ENCODE peak calls at places on chromosome 5, in nine cellular contexts. P is Peyer's patch, V is CD14-positive monocyte, O is gastrocnemius medialis, R is AG04450, H is HepG2, M is fibroblast of the aortic adventitia, X is cardiac fibroblast, B is ascending aorta. U is an unnamed sample.

GRCh38 chr5:1014781-1015221 is 6.2 kb downstream of the NKD2 start:
- DNase-seq in X (no peak), O (no peak), M (no peak), B (no peak), V (no peak), H (no peak), R (no peak), P (no peak), U (no peak)

GRCh38 chr5:41432481-41433253 is 77.7 kb downstream of the PLCXD3 start:
- DNase-seq in M (no peak), P (no peak), X (no peak), V (no peak), R (no peak), H (no peak), B (no peak), O (no peak), U (no peak)

GRCh38 chr5:161278739-161279660 is 267.5 kb downstream of the GABRB2 start:
- DNase-seq in O (no peak), X (no peak), R (no peak), M (no peak), B (no peak), H (no peak), V (no peak), P (no peak), U (no peak)

GRCh38 chr5:143932584-143932983 is 120.6 kb downstream of the HMHB1 start:
- DNase-seq in R (no peak), V (no peak), H (no peak), X (peak; percentile 61), B (no peak), M (no peak), O (no peak), P (no peak), U (no peak)

GRCh38 chr5:131096774-131097695 is 68.0 kb downstream of the HINT1 start:
- DNase-seq in B (no peak), V (no peak), P (no peak), R (no peak), X (no peak), O (no peak), M (no peak), H (no peak), U (no peak)

GRCh38 chr5:35246411-35246810 is 16.1 kb upstream of the PRLR start:
- DNase-seq in V (no peak), P (no peak), H (peak; percentile 35), M (no peak), B (no peak), O (no peak), R (no peak), X (no peak), U (no peak)

GRCh38 chr5:130678637-130679036 is 486.4 kb downstream of the HINT1 start:
- DNase-seq in P (no peak), H (no peak), V (no peak), O (no peak), M (no peak), B (no peak), X (no peak), R (no peak), U (no peak)

GRCh38 chr5:143957455-143957854 is 145.5 kb downstream of the HMHB1 start:
- DNase-seq in X (peak; percentile 7), P (no peak), H (no peak), B (no peak), R (no peak), M (no peak), O (no peak), V (no peak), U (no peak)

GRCh38 chr5:172775326-172776234 is 4.6 kb upstream of the DUSP1 start:
- DNase-seq in B (peak; percentile 77), P (no peak), R (no peak), V (peak; percentile 98), X (peak; percentile 99), H (peak; percentile 95), M (peak; percentile 92), O (peak; percentile 96), U (no peak)

GRCh38 chr5:84830265-84830664 is 445.6 kb upstream of the EDIL3 start:
- DNase-seq in X (no peak), O (no peak), M (no peak), P (no peak), R (no peak), H (no peak), V (no peak), B (no peak), U (no peak)

GRCh38 chr5:159971931-159972461 is 36.9 kb upstream of the TTC1 start:
- DNase-seq in R (no peak), O (no peak), B (no peak), V (no peak), X (peak; percentile 6), H (no peak), M (no peak), P (no peak), U (peak; percentile 50)

GRCh38 chr5:66307647-66308257 is 163.7 kb downstream of the SREK1 start:
- DNase-seq in H (peak; percentile 61), R (peak; percentile 20), V (no peak), O (no peak), B (no peak), P (no peak), M (peak; percentile 87), X (peak; percentile 86), U (no peak)

GRCh38 chr5:170330568-170331054 is 33.0 kb upstream of the LCP2 start:
- DNase-seq in B (no peak), O (no peak), R (no peak), P (no peak), V (no peak), X (no peak), M (no peak), H (no peak), U (no peak)

GRCh38 chr5:98847054-98847453 is 73.6 kb downstream of the RGMB start:
- DNase-seq in R (no peak), V (no peak), B (no peak), H (no peak), O (no peak), P (no peak), M (no peak), X (no peak), U (no peak)

GRCh38 chr5:44952376-44952775 is 143.6 kb downstream of the MRPS30 start:
- DNase-seq in B (no peak), V (no peak), M (peak; percentile 10), P (no peak), H (peak; percentile 18), O (no peak), R (no peak), X (peak; percentile 49), U (no peak)

DNA sequence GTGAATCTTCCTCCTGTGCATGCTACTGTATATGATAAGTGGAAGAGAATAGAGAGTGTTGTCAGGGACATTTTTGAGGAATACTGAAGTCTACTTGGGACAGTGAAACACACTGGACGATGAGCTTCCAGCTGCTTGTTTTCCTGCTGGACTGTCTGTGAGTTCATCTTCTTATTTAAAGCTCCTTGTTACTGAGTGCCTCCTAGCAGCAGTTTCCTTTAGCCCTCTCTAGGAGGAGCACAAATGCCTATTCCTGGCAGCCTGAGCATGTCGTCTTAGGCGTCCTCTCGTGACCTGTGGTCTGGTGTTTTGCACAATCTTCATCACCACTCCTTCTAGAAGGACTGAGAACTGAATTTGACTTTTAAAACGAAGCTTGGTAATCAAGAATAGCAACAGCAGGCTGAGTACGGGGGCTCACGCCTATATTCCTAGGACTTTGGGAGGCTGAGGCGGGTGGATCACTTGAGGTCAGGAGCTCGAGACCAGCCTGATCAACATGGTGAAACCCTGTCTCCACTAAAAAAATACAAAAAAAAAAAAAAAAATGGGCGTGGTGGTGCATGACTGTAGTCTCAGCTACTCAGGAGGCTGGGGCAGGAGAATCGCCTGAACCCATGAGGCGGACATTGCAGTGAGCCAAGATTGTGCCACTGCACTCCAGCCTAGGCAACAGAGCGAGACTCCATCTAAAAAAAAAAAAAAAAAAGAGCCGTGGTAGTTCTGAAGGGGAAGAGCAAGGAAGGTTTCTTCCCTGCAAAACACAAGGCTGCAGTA is 44.0 kb downstream of the ANKRD33B start:
- DNase-seq in O (peak; percentile 83), M (peak; percentile 73), V (peak; percentile 81), R (no peak), X (peak; percentile 82), H (no peak), B (no peak), P (no peak), U (no peak)
- TF ChIP-seq CTCF in O (no peak), M (peak; percentile 29), V (peak; percentile 43), R (peak; percentile 37), X (peak; percentile 47), H (no peak), B (no peak), P (no peak), U (no peak)

GRCh38 chr5:54066433-54066832 is 243.9 kb downstream of the ARL15 start:
- DNase-seq in X (no peak), H (no peak), P (no peak), V (no peak), M (no peak), O (no peak), R (no peak), B (no peak), U (no peak)
- TF ChIP-seq CTCF in X (no peak), H (peak; percentile 32), P (no peak), V (no peak), M (no peak), O (no peak), R (no peak), B (no peak), U (no peak)

DNA sequence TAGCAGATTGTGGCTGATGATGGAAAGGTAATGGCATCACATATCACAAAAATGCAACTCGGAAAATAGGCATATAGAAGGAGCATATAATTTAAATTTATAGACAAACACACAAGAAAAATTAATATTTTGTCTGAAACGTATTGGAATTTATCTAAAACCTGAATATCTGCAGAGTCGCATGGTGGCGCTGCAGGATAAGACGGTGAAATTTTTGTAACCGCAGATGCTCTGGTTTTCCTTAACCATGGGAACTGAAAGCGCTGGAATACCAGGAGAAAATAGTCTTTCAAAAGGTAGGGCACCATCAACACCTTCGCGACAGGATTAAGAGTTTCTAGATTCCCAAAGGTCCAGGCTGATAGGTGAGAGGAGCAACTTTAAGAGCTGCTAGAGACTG is 11.0 kb downstream of the PCDHB14 start:
- DNase-seq in V (no peak), X (peak; percentile 21), M (peak; percentile 12), B (no peak), R (no peak), O (no peak), P (no peak), H (peak; percentile 4), U (no peak)
- TF ChIP-seq CTCF in V (no peak), X (peak; percentile 13), M (peak; percentile 15), B (no peak), R (no peak), O (no peak), P (peak; percentile 5), H (peak; percentile 54), U (no peak)

DNA sequence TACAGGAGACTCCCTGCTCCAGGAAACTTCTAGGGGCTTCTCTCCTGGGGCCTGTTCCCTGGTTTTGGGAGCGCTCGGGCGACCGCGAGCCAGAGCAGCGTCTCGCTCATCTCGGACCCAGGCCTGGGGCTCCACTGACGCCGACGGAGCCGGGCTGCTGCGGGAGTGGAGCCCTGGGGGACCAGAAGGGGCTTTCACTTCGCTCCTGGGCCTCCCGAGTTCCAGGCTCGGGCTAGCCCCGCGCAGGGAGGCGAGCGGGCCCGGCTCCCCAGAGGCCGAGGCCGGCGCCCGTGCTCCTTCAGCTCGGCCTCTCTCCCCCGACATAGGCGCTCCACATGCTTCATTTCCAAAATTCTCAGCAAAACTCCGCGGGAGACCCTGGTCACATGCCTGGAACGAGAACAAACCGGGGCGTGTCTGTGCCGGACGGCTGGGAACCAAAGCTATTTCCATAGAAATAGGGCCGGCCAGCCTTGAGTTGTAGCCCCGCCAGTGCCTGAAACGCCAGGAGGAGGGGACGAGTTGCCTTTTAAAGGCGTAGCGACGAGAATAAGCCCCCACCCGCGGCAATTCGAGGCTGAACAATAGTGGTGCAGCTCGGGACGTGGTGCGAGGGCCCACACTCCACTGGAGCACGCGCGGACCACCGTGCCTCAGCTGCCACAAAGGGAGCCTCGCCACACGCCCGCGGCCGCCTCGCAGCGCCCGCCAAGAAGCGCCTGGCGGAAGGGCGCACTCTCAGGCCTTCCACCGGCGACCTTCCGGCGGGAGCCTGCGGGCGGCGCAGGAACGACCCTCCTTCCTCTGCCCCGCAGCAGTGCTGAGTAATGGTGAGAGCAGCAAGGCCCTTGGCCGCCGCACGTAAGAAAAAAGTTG is 1.1 kb upstream of the G3BP1 start:
- DNase-seq in V (peak; percentile 64), O (peak; percentile 61), R (no peak), H (no peak), M (peak; percentile 85), X (peak; percentile 82), B (no peak), P (no peak), U (no peak)
- TF ChIP-seq CTCF in V (peak; percentile 20), O (no peak), R (no peak), H (no peak), M (no peak), X (no peak), B (no peak), P (peak; percentile 7), U (peak; percentile 2)